ENCODE peak calls at places on chromosomes 6 and 20, in six cellular contexts. O, T, J, M, X and K are unnamed samples.

GRCh38 chr20:651713-652610 is 1.0 kb downstream of the SRXN1 start:
- DNase-seq in O (peak; percentile 17), T (no peak), J (no peak), M (no peak), X (no peak), K (no peak)

GRCh38 chr20:20791664-20792568 is 79.5 kb upstream of the RALGAPA2 start:
- DNase-seq in O (no peak), T (no peak), J (no peak), M (no peak), X (no peak), K (no peak)

GRCh38 chr6:18148304-18149025 is 6.4 kb downstream of the TPMT start:
- DNase-seq in O (peak; percentile 92), T (no peak), J (no peak), M (peak; percentile 95), X (peak; percentile 72), K (peak; percentile 94)

GRCh38 chr6:25922301-25922700 is 8.2 kb downstream of the SLC17A2 start:
- DNase-seq in O (peak; percentile 48), T (no peak), J (no peak), M (peak; percentile 57), X (peak; percentile 34), K (peak; percentile 59)

GRCh38 chr6:28758046-28758817 is 165.6 kb downstream of the TRIM27 start:
- DNase-seq in O (peak; percentile 84), T (no peak), J (no peak), M (no peak), X (peak; percentile 41), K (peak; percentile 11)

GRCh38 chr20:688809-689208 is 13.2 kb upstream of the SCRT2 start:
- DNase-seq in O (peak; percentile 46), T (no peak), J (no peak), M (no peak), X (no peak), K (peak; percentile 3)

GRCh38 chr20:36493013-36493800 is 48.1 kb upstream of the MYL9 start:
- DNase-seq in O (no peak), T (no peak), J (no peak), M (no peak), X (no peak), K (no peak)

GRCh38 chr20:63128367-63128766 is 87.6 kb downstream of the YTHDF1 start:
- DNase-seq in O (no peak), T (no peak), J (no peak), M (no peak), X (no peak), K (no peak)

GRCh38 chr6:128350416-128351254 is 169.8 kb downstream of the PTPRK start:
- DNase-seq in O (peak; percentile 77), T (no peak), J (no peak), M (peak; percentile 8), X (no peak), K (peak; percentile 81)

GRCh38 chr20:16351415-16351814 is 221.8 kb downstream of the KIF16B start:
- DNase-seq in O (peak; percentile 6), T (no peak), J (no peak), M (no peak), X (no peak), K (no peak)

GRCh38 chr20:24665741-24666191 is 196.3 kb downstream of the SYNDIG1 start:
- DNase-seq in O (no peak), T (no peak), J (no peak), M (no peak), X (no peak), K (no peak)

GRCh38 chr20:33653218-33653899 is 8.8 kb upstream of the C20orf144 start:
- DNase-seq in O (peak; percentile 74), T (peak; percentile 70), J (peak; percentile 30), M (peak; percentile 65), X (peak; percentile 32), K (peak; percentile 62)

GRCh38 chr6:159093608-159094443 is 49.0 kb upstream of the TAGAP start:
- DNase-seq in O (no peak), T (no peak), J (no peak), M (no peak), X (no peak), K (no peak)